ENCODE peak calls at places on chromosomes 6 and 20, in five cellular contexts. C is PC-3, R is hepatocyte, N is HCT116, E is neural progenitor cell. T is an unnamed sample. For H3K4me1, the result is how much of the 10 kb centered on the place peaks cover.

GRCh38 chr6:123616942-123617341 is 19.8 kb downstream of the TRDN start:
- DNase-seq in E (no peak), C (no peak), R (no peak), N (no peak), T (no peak)

GRCh38 chr6:106922626-106923025 is 51.9 kb downstream of the CD24 start:
- DNase-seq in E (no peak), R (no peak), C (no peak), N (no peak), T (no peak)

GRCh38 chr6:167576798-167577528 is 249.7 kb upstream of the AFDN start:
- DNase-seq in C (no peak), E (no peak), R (no peak), N (no peak), T (no peak)

GRCh38 chr6:15234068-15234758 is 11.7 kb upstream of the JARID2 start:
- DNase-seq in C (no peak), N (no peak), R (no peak), E (no peak), T (no peak)

GRCh38 chr6:149134531-149134933 is 183.0 kb upstream of the TAB2 start:
- DNase-seq in N (no peak), E (no peak), C (peak), R (no peak), T (no peak)

GRCh38 chr6:28757429-28758045 is 166.2 kb downstream of the TRIM27 start:
- DNase-seq in N (no peak), C (no peak), E (no peak), R (no peak), T (no peak)

GRCh38 chr6:168292911-168293310 is 26.7 kb downstream of the DACT2 start:
- DNase-seq in R (peak), N (no peak), E (no peak), C (no peak), T (no peak)

GRCh38 chr20:32651537-32651936 is 22.2 kb downstream of the C20orf203 start:
- DNase-seq in E (no peak), C (no peak), N (no peak), R (peak), T (peak)

GRCh38 chr6:7993952-7994351 is 70.2 kb downstream of the BLOC1S5 start:
- DNase-seq in N (no peak), C (peak), E (no peak), R (no peak), T (peak)

GRCh38 chr6:154749341-154749740 is 16.1 kb downstream of the SCAF8 start:
- DNase-seq in N (no peak), R (no peak), C (no peak), E (no peak), T (no peak)

GRCh38 chr6:166463363-166464067 is 80.8 kb upstream of the MPC1 start:
- DNase-seq in C (no peak), N (no peak), E (no peak), R (no peak), T (no peak)

GRCh38 chr6:119160911-119161310 is 82.4 kb upstream of the FAM184A start:
- DNase-seq in E (no peak), C (no peak), R (no peak), N (no peak), T (no peak)

GRCh38 chr6:15129872-15130271 is 116.0 kb upstream of the JARID2 start:
- DNase-seq in R (no peak), C (no peak), E (no peak), N (no peak), T (no peak)

GRCh38 chr6:128118401-128118800 is 217.5 kb upstream of the THEMIS start:
- DNase-seq in E (no peak), N (no peak), C (no peak), R (no peak), T (no peak)

GRCh38 chr6:165749163-165749562 is 86.1 kb upstream of the PDE10A start:
- DNase-seq in R (no peak), C (no peak), N (no peak), E (no peak), T (no peak)

GRCh38 chr6:166223091-166223490 is 55.4 kb upstream of the TBXT start:
- DNase-seq in R (no peak), C (no peak), N (no peak), E (no peak), T (no peak)

GRCh38 chr6:11525468-11526155 is 11.9 kb upstream of the TMEM170B start:
- DNase-seq in C (peak), N (no peak), R (peak), E (no peak), T (no peak)

GRCh38 chr20:1124416-1124815 is 6.0 kb downstream of the PSMF1 start:
- DNase-seq in R (no peak), E (no peak), C (no peak), N (no peak), T (no peak)

GRCh38 chr6:38337819-38338465 is 301.8 kb downstream of the BTBD9 start:
- DNase-seq in C (peak), E (no peak), R (peak), N (peak), T (no peak)

GRCh38 chr6:169008641-169009040 is 245.0 kb downstream of the THBS2 start:
- DNase-seq in C (no peak), E (no peak), N (no peak), R (no peak), T (no peak)

GRCh38 chr6:145244712-145245111 is 490.6 kb downstream of the EPM2A start:
- DNase-seq in N (no peak), E (no peak), R (peak), C (no peak), T (no peak)

GRCh38 chr6:170090561-170090960 is 200.3 kb downstream of the DLL1 start:
- DNase-seq in N (no peak), C (no peak), R (no peak), E (no peak), T (peak)

GRCh38 chr6:156876302-156876701 is 99.1 kb downstream of the ARID1B start:
- DNase-seq in N (no peak), R (no peak), E (peak), C (no peak), T (no peak)

GRCh38 chr6:71585472-71585871 is 296.9 kb downstream of the OGFRL1 start:
- DNase-seq in R (no peak), N (no peak), C (no peak), E (no peak), T (no peak)

GRCh38 chr6:98433325-98433724 is 401.0 kb upstream of the POU3F2 start:
- DNase-seq in N (no peak), E (no peak), C (no peak), R (no peak), T (no peak)

GRCh38 chr6:87731818-87732661 is 30.0 kb upstream of the AKIRIN2 start:
- DNase-seq in N (peak), C (peak), R (peak), E (no peak), T (no peak)

GRCh38 chr6:33075568-33076405 is at the start of gene HLA-DPB1:
- DNase-seq in R (peak), N (peak), E (peak), C (peak), T (peak)

GRCh38 chr20:44833437-44833836 is 23.1 kb upstream of the RIMS4 start:
- DNase-seq in R (no peak), N (no peak), C (no peak), E (no peak), T (no peak)

GRCh38 chr6:52697903-52698302 is 27.0 kb downstream of the TMEM14A start:
- DNase-seq in E (no peak), R (no peak), C (peak), N (no peak), T (no peak)

GRCh38 chr6:83119742-83120300 is 52.4 kb downstream of the DOP1A start:
- DNase-seq in N (no peak), R (no peak), C (peak), E (no peak), T (no peak)

GRCh38 chr6:53263915-53264314 is 84.8 kb downstream of the ELOVL5 start:
- DNase-seq in R (no peak), N (no peak), C (no peak), E (no peak), T (no peak)

GRCh38 chr6:149915970-149916865 is 6.7 kb downstream of the RAET1G start:
- DNase-seq in N (no peak), E (no peak), R (no peak), C (no peak), T (no peak)

GRCh38 chr20:17875981-17876385 is 92.6 kb downstream of the SNX5 start:
- DNase-seq in E (peak), N (no peak), R (peak), C (no peak), T (no peak)

GRCh38 chr20:36543187-36544133 is 2.1 kb downstream of the MYL9 start:
- DNase-seq in N (no peak), R (no peak), E (no peak), C (no peak), T (no peak)
- TF ChIP-seq EZH2phosphoT487 in N (no peak), R (no peak), E (no peak), C (no peak), T (no peak)

DNA sequence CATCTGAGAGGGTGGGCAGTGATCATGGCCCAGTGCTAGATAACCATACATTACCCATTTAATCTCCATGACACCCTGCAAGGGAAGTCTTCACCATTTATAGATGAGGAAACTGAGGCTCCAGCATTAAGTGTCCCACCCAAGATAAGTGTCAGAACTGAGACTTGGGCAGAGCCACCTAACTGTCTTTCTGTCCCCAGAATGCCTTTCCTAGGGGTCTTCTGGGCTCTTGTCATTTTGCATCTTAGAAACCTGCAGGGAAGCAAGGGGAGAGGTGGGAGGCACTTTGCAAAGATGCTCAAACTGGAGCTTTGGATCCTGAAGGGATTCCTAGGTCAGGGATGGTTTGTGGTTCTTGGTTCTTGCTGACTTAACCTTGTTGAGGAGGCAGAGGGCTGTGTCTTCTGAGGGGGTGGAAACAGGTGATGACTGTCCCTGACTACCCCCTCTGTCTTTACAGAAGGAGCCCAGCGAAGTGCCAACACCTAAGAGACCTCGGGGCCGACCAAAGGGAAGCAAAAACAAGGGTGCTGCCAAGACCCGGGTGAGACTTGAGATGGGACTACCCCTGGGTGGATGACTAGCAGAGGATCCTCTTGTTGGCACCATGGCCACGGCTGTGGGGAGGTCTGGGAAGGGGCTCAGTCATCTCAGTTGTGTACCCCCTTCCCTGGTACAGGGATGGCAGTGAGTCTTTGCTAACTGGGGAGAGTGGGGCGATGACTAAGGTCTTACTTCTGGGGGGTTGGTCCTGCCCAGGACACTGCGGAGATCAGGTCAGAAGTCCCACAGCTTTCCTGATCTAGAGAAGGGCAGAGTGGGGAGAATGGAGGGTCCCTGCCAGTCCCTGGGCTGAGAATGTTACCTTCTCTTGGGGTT is 5.8 kb downstream of the HMGA1 start:
- DNase-seq in C (peak), E (no peak), N (no peak), R (no peak), T (no peak)
- H3K4me1 ChIP-seq in C (half or more), E (under half), N (half or more), R (under half), T (half or more)

GRCh38 chr6:45495404-45496084 is 117.8 kb upstream of the SUPT3H start:
- DNase-seq in R (no peak), E (no peak), N (no peak), C (no peak), T (no peak)

GRCh38 chr6:45491874-45492273 is 114.1 kb upstream of the SUPT3H start:
- DNase-seq in R (no peak), E (no peak), N (no peak), C (no peak), T (no peak)

GRCh38 chr6:45496085-45496433 is 118.3 kb upstream of the SUPT3H start:
- DNase-seq in E (no peak), R (no peak), N (no peak), C (no peak), T (no peak)

GRCh38 chr6:45493761-45494160 is 116.0 kb upstream of the SUPT3H start:
- DNase-seq in E (no peak), C (peak), N (no peak), R (no peak), T (no peak)

GRCh38 chr6:45494734-45495133 is 117.0 kb upstream of the SUPT3H start:
- DNase-seq in E (no peak), R (no peak), N (no peak), C (no peak), T (no peak)
- H3K4me2 ChIP-seq in E (no peak), R (no peak), N (no peak), C (no peak), T (no peak)

DNA sequence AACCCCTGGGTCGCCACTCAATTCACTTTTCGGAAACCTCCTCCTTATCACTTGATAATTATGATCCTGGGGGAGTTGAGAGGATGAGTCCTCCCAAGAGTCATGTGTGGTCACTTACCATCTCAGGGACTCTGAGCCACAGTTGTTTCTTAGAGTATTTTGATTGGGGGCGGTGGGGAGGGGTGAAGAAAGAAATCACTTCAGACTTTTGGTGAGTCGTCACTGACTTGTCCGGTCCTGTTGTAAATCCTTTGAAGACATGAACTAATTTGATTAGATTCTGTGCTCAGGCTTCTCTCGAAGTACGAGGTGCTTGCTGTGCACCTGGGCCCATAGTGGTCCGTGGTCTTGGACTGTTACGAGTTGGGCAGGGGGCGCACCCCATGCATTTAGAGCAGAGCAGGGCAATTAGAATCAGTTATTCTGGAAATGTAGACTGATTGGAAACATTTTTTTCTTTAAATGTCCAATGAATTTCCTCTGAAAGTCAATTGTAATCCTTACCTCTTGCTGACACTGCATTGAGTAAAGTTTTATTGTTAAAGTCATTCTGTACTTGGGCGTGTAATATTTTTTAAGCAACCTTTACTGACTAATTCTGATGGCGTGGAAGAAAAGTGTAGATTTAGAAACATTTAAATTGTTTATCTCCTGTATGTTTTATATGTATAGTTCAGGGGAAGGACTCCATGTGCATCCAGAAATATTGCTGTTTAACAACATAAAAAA is 173.4 kb downstream of the SLC16A10 start:
- DNase-seq in C (peak), R (no peak), E (no peak), N (no peak), T (no peak)
- TF ChIP-seq EZH2phosphoT487 in C (no peak), R (no peak), E (no peak), N (no peak), T (no peak)

DNA sequence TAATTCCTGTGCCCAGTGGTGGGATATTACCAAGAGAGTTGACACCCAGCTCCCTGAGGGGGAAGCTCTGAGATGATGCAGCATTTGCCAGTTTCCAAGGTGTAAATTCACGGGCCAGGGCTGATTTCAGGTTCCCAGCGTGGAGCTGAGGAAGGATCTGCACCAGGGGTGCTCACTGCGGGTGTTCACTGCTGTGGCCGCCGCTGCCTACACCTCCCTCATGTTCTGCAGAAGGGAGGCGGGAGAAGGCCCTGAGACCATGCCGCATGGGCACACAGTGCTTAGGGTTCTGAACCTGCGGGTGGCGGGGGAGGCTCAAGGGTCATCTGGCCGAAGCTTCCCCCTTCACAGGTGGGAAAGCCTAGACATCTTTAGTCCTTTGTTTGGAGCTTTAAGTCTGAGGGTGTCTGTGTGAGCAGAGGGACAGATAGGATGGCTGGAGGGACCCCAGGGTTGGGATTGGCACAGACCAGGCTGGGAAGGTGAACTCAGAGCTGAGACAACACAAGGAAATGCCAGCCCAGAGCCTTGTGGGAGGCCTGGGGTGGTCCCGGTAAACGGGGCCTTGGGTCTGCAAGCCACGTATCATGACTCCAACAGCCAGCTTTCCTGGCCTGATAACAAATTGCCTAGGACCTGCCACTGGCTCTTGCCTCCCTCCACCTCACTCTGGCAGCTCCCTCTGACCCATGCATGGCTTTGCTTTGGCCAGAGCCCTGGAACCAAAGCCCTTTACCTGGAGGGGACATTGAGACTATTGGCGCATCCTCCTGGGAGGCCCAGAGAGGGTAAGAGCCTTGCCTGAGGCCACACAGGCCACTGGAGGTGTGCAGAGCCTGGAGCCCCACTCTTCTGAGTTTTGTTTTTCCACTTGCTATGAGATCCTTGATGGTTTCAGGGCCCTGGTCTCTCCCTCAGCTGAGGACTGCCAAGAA is 40.4 kb downstream of the SYNJ2 start:
- DNase-seq in E (no peak), N (no peak), R (peak), C (no peak), T (no peak)
- H3K4me1 ChIP-seq in E (under half), N (under half), R (under half), C (under half), T (under half)

GRCh38 chr20:59145926-59146800 is 17.5 kb upstream of the ZNF831 start:
- DNase-seq in C (no peak), N (no peak), R (no peak), E (no peak), T (no peak)
- H3K4me2 ChIP-seq in C (no peak), N (no peak), R (no peak), E (no peak), T (no peak)

T was measured in OCI-LY7.